ENCODE peak calls at places on chromosomes 4 and X, in six cellular contexts. C is endodermal cell, G is GM13976, P is fibroblast of lung, Q is heart right ventricle, Y is RWPE2. R is an unnamed sample.

GRCh38 chrX:140274761-140275525 is 229.9 kb downstream of the SOX3 start:
- DNase-seq in Y (no peak), P (peak), Q (no peak), C (no peak), G (no peak), R (peak)

GRCh38 chr4:165610679-165611551 is 232.1 kb downstream of the CPE start:
- DNase-seq in Q (no peak), Y (no peak), P (no peak), G (no peak), C (no peak), R (no peak)

GRCh38 chrX:28701222-28701621 is 114.0 kb downstream of the IL1RAPL1 start:
- DNase-seq in P (no peak), C (no peak), Y (no peak), Q (no peak), G (no peak), R (no peak)

GRCh38 chr4:13476915-13477314 is 7.2 kb downstream of the RAB28 start:
- DNase-seq in Q (no peak), C (no peak), G (no peak), P (no peak), Y (no peak), R (peak)

GRCh38 chrX:111498538-111499103 is 12.8 kb upstream of the SERTM2 start:
- DNase-seq in G (no peak), Q (no peak), C (no peak), P (no peak), Y (no peak), R (no peak)

GRCh38 chr4:149723065-149723464 is 92.6 kb downstream of the IQCM start:
- DNase-seq in Q (no peak), P (no peak), C (no peak), G (no peak), Y (no peak), R (no peak)

GRCh38 chrX:145910017-145910416 is 92.4 kb downstream of the SLITRK2 start:
- DNase-seq in C (no peak), Y (no peak), P (peak), G (no peak), Q (no peak), R (no peak)

GRCh38 chr4:186570193-186570996 is 15.0 kb upstream of the MTNR1A start:
- DNase-seq in P (peak), Q (no peak), Y (no peak), G (no peak), C (no peak), R (peak)

GRCh38 chrX:114580336-114580735 is 3.5 kb upstream of the HTR2C start:
- DNase-seq in G (no peak), Y (no peak), C (no peak), P (peak), Q (no peak), R (no peak)

GRCh38 chr4:94519925-94520789 is 68.4 kb downstream of the PDLIM5 start:
- DNase-seq in G (no peak), Y (no peak), P (no peak), C (no peak), Q (no peak), R (no peak)

GRCh38 chr4:146062325-146062715 is 113.2 kb upstream of the LSM6 start:
- DNase-seq in C (no peak), Q (no peak), G (no peak), P (no peak), Y (no peak), R (no peak)

GRCh38 chrX:16138108-16138427 is 14.7 kb downstream of the GRPR start:
- DNase-seq in Y (no peak), G (no peak), Q (no peak), C (peak), P (no peak), R (no peak)

GRCh38 chrX:19127649-19128168 is 5.4 kb upstream of the ADGRG2 start:
- DNase-seq in C (no peak), Q (no peak), G (no peak), Y (no peak), P (peak), R (peak)

GRCh38 chrX:79366888-79367749 is at the start of gene ITM2A:
- DNase-seq in Q (peak), C (peak), P (no peak), G (peak), Y (no peak), R (no peak)

GRCh38 chr4:123619326-123619725 is 222.7 kb downstream of the SPRY1 start:
- DNase-seq in Y (no peak), G (no peak), C (no peak), P (no peak), Q (no peak), R (no peak)

GRCh38 chrX:12716574-12716973 is 74.6 kb upstream of the PRPS2 start:
- DNase-seq in G (no peak), Y (no peak), P (no peak), C (no peak), Q (no peak), R (no peak)

GRCh38 chrX:115562492-115562872 is 1.5 kb downstream of the PLS3 start:
- DNase-seq in G (no peak), Q (no peak), Y (no peak), C (no peak), P (peak), R (no peak)

GRCh38 chr4:26489101-26489669 is 1.1 kb downstream of the CCKAR start:
- DNase-seq in G (no peak), Y (no peak), C (no peak), Q (no peak), P (no peak), R (no peak)

GRCh38 chrX:38249965-38250364 is 29.3 kb upstream of the SRPX start:
- DNase-seq in C (no peak), G (no peak), Q (no peak), Y (no peak), P (peak), R (peak)

GRCh38 chr4:3523146-3523627 is 9.0 kb downstream of the LRPAP1 start:
- DNase-seq in P (no peak), C (peak), Y (peak), Q (no peak), G (no peak), R (no peak)

GRCh38 chr4:15756361-15756861 is 21.7 kb upstream of the CD38 start:
- DNase-seq in Y (no peak), G (peak), Q (no peak), P (peak), C (no peak), R (peak)

GRCh38 chr4:186201535-186202230 is 10.3 kb downstream of the CYP4V2 start:
- DNase-seq in C (peak), Y (no peak), P (peak), G (peak), Q (peak), R (no peak)

GRCh38 chrX:39516399-39516798 is 581.4 kb downstream of the BCOR start:
- DNase-seq in G (no peak), Q (no peak), Y (no peak), P (no peak), C (no peak), R (no peak)

GRCh38 chr4:126869967-126870366 is 762.8 kb upstream of the INTU start:
- DNase-seq in Q (no peak), G (no peak), C (no peak), P (no peak), Y (no peak), R (no peak)

GRCh38 chr4:166481014-166481507 is 608.0 kb downstream of the TLL1 start:
- DNase-seq in G (no peak), C (no peak), Y (no peak), Q (no peak), P (no peak), R (no peak)

GRCh38 chrX:80751456-80751855 is 58.2 kb downstream of the BRWD3 start:
- DNase-seq in C (no peak), P (no peak), Q (no peak), Y (no peak), G (no peak), R (no peak)

GRCh38 chr4:14749910-14750309 is 252.4 kb upstream of the CPEB2 start:
- DNase-seq in G (no peak), C (peak), P (peak), Y (no peak), Q (peak), R (peak)

GRCh38 chr4:88729146-88729755 is 31.6 kb upstream of the NAP1L5 start:
- DNase-seq in C (no peak), G (no peak), Y (no peak), P (no peak), Q (no peak), R (no peak)

GRCh38 chr4:18571252-18571885 is 549.8 kb upstream of the LCORL start:
- DNase-seq in G (no peak), Q (no peak), C (no peak), Y (no peak), P (no peak), R (no peak)

GRCh38 chrX:46647251-46647650 is 73.7 kb downstream of the CHST7 start:
- DNase-seq in P (no peak), G (no peak), C (no peak), Y (no peak), Q (no peak), R (no peak)

GRCh38 chr4:161900110-161900509 is 263.7 kb downstream of the FSTL5 start:
- DNase-seq in P (no peak), G (no peak), C (no peak), Q (no peak), Y (no peak), R (no peak)

GRCh38 chrX:42680651-42681050 is 97.3 kb downstream of the PPP1R2C start:
- DNase-seq in G (no peak), C (peak), P (peak), Q (no peak), Y (no peak), R (peak)

GRCh38 chr4:19888587-19888986 is 363.1 kb upstream of the SLIT2 start:
- DNase-seq in P (no peak), C (no peak), Q (no peak), Y (no peak), G (no peak), R (no peak)

GRCh38 chr4:73894021-73894420 is 24.8 kb downstream of the CXCL1 start:
- DNase-seq in P (no peak), C (no peak), G (no peak), Y (no peak), Q (no peak), R (no peak)

GRCh38 chr4:53928825-53929224 is 135.6 kb downstream of the CHIC2 start:
- DNase-seq in P (peak), Q (no peak), G (no peak), C (peak), Y (no peak), R (peak)

GRCh38 chr4:95835672-95836071 is 4.2 kb upstream of the PDHA2 start:
- DNase-seq in P (peak), C (peak), Q (no peak), Y (no peak), G (no peak), R (no peak)

GRCh38 chr4:147103403-147103946 is 157.8 kb upstream of the TTC29 start:
- DNase-seq in P (peak), Y (no peak), C (peak), G (no peak), Q (peak), R (peak)

GRCh38 chrX:41108007-41108683 is 22.9 kb downstream of the USP9X start:
- DNase-seq in C (no peak), G (no peak), Y (no peak), Q (no peak), P (no peak), R (no peak)

GRCh38 chrX:149757206-149758067 is 16.4 kb upstream of the HSFX1 start:
- DNase-seq in C (peak), Y (no peak), Q (no peak), P (no peak), G (no peak), R (no peak)

GRCh38 chrX:131907488-131908314 is 115.4 kb upstream of the STK26 start:
- DNase-seq in Y (no peak), P (no peak), Q (no peak), C (peak), G (no peak), R (no peak)
- TF ChIP-seq CTCF in Y (no peak), P (no peak), Q (no peak), C (no peak), G (no peak), R (no peak)

GRCh38 chr4:10565166-10565780 is 108.0 kb upstream of the ZNF518B start:
- DNase-seq in C (no peak), G (no peak), Q (no peak), Y (no peak), P (no peak), R (no peak)
- TF ChIP-seq CTCF in C (no peak), G (no peak), Q (no peak), Y (no peak), P (no peak), R (no peak)

DNA sequence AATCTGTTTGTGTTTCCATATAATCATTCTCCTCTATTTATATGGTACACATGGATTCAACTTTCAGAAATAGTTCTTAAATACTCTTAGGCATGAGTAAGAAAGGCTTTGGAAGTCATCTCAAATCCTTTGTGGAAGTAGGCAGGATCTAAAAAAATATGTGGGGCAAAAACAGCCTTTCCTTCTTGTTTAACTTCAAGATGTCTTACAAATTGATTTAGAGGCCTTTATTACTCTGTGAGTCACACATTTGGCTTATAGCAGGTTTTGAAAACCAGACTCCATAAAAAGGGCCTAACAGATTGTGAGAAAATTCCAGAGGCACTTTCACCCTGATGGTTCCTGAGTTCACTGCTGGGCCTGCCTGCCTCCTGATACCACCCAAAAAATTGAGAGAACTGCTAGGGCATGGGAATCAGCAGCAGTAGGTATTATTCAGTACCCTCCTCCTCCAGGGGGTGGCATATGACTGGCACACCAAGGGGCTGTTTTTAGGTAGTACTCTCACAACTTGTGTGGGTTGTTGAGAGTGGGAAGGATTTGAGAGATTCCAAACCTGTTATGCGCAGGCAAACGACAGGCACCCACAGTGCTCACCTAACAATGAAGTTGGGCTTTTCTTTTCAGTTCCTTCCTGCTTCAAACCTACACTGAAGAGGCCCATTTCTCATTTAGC is 162.7 kb upstream of the MBNL3 start:
- DNase-seq in C (peak), Q (no peak), Y (no peak), G (no peak), P (peak), R (peak)
- TF ChIP-seq CTCF in C (peak), Q (no peak), Y (no peak), G (no peak), P (no peak), R (no peak)

GRCh38 chrX:99172958-99173357 is 1237.1 kb downstream of the PCDH19 start:
- DNase-seq in G (no peak), C (peak), Y (no peak), P (no peak), Q (no peak), R (no peak)
- TF ChIP-seq CTCF in G (no peak), C (peak), Y (no peak), P (no peak), Q (no peak), R (no peak)

GRCh38 chr4:180946188-180946587 is 1297.0 kb upstream of the TENM3 start:
- DNase-seq in Y (no peak), G (no peak), P (no peak), C (no peak), Q (no peak), R (no peak)

GRCh38 chr4:180950377-180950776 is 1292.8 kb upstream of the TENM3 start:
- DNase-seq in C (no peak), Q (no peak), Y (no peak), P (no peak), G (no peak), R (no peak)

GRCh38 chr4:180949825-180950224 is 1293.4 kb upstream of the TENM3 start:
- DNase-seq in Y (peak), C (no peak), Q (no peak), G (no peak), P (no peak), R (no peak)

GRCh38 chr4:180951312-180951711 is 1291.9 kb upstream of the TENM3 start:
- DNase-seq in P (no peak), Y (no peak), G (no peak), Q (no peak), C (no peak), R (no peak)

GRCh38 chr4:180947421-180947820 is 1295.8 kb upstream of the TENM3 start:
- DNase-seq in P (peak), Q (no peak), Y (no peak), G (no peak), C (no peak), R (peak)
- TF ChIP-seq CTCF in P (peak), Q (no peak), Y (peak), G (no peak), C (peak), R (peak)

DNA sequence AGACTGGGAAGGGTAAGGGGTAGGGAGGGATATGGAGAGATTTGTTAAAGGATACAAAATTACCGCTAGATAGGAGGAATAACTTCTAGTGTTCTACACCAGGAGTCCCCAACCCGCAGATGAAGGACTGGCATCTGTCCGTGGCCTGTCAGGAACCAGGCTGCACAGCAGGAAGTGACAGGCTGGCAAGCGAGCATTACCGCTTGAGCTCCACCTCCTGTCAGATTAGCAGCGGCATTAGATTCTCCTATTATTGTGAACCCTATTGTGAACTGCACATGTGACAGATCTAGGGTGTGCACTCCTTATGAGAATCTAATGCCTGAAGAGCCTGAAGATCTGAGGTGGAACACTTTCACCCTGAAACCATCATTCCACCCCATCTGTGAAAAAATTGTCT is 27.9 kb upstream of the BBS7 start:
- DNase-seq in C (peak), Y (no peak), Q (no peak), G (no peak), P (no peak), R (no peak)
- TF ChIP-seq CTCF in C (no peak), Y (no peak), Q (no peak), G (no peak), P (no peak), R (no peak)

DNA sequence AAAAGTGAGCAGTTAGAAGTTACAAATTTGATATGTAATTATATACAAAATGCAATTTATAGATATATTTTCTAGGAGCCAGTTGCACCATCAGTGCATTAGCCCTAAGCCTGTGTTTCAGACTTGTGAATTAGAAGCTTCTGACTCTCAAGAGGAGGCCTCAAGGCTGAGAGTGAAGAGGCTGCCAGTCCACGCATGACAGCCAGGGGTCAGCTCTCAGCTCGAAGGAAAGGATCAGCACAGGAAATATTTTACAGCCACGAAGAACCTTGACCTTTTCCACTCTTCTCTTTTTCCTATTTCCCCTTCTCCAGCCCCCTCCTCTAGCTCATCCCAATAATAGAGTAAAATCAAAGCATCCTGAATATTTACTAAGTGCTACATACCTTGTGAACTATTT is 642.4 kb downstream of the TRIML1 start:
- DNase-seq in C (peak), G (no peak), P (peak), Q (no peak), Y (no peak), R (no peak)
- TF ChIP-seq CTCF in C (peak), G (no peak), P (peak), Q (peak), Y (peak), R (peak)

R was measured in astrocyte of the spinal cord.